ENCODE peak calls at places on chromosomes 5 and 9, in ten cellular contexts. K is HFF-Myc; G is NCI-H1092; N is heart left ventricle; B is stimulated activated naive B cell treated with anti-CD40 and anti-IgM and Interleukin-4, amounts not matched to agents 10 μg/mL and 1 μg/mL and 100 μg/mL, for 72 hours; W is lower leg skin; M is iris pigment epithelial cell; H is BE2C; A is stimulated activated CD4-positive, alpha-beta T cell treated with anti-CD3 and anti-CD28 coated beads, Interleukin-1b, Interleukin-23, amount 100 ng/mL, for 24 hours; S is T-cell. U is an unnamed sample.

GRCh38 chr9:110950041-110950645 is 88.1 kb downstream of the LPAR1 start:
- DNase-seq in K (no peak), G (no peak), N (no peak), B (no peak), W (no peak), M (peak; percentile 52), H (no peak), A (no peak), S (no peak), U (no peak)

GRCh38 chr5:4700082-4700481 is 440.0 kb upstream of the ADAMTS16 start:
- DNase-seq in K (no peak), G (peak; percentile 20), N (peak; percentile 39), B (no peak), W (peak; percentile 80), M (peak; percentile 41), H (peak; percentile 50), A (no peak), S (no peak), U (peak; percentile 45)

GRCh38 chr9:36217256-36217968 is 26.7 kb downstream of the CLTA start:
- DNase-seq in K (no peak), G (no peak), N (no peak), B (no peak), W (no peak), M (no peak), H (no peak), A (no peak), S (no peak), U (no peak)

GRCh38 chr5:113232667-113233066 is 202.1 kb downstream of the TSSK1B start:
- DNase-seq in K (no peak), G (no peak), N (peak; percentile 48), B (no peak), W (no peak), M (peak; percentile 38), H (no peak), A (no peak), S (no peak), U (no peak)

GRCh38 chr9:37163299-37163698 is 42.9 kb downstream of the ZCCHC7 start:
- DNase-seq in K (no peak), G (no peak), N (no peak), B (no peak), W (no peak), M (no peak), H (no peak), A (no peak), S (no peak), U (no peak)

GRCh38 chr5:68315679-68316271 is 100.2 kb downstream of the PIK3R1 start:
- DNase-seq in K (no peak), G (no peak), N (no peak), B (peak; percentile 62), W (no peak), M (no peak), H (no peak), A (peak; percentile 13), S (no peak), U (no peak)

GRCh38 chr9:114718801-114719221 is 36.8 kb upstream of the TEX48 start:
- DNase-seq in K (no peak), G (no peak), N (no peak), B (peak; percentile 79), W (no peak), M (no peak), H (no peak), A (peak; percentile 89), S (peak; percentile 60), U (no peak)

GRCh38 chr9:121663591-121663990 is 12.2 kb downstream of the DAB2IP start:
- DNase-seq in K (no peak), G (no peak), N (no peak), B (no peak), W (no peak), M (no peak), H (no peak), A (no peak), S (no peak), U (no peak)

GRCh38 chr9:137411260-137411659 is 11.7 kb downstream of the EXD3 start:
- DNase-seq in K (no peak), G (no peak), N (no peak), B (no peak), W (no peak), M (peak; percentile 43), H (no peak), A (no peak), S (no peak), U (no peak)

GRCh38 chr9:111900934-111901612 is 4.5 kb downstream of the UGCG start:
- DNase-seq in K (no peak), G (no peak), N (no peak), B (no peak), W (no peak), M (no peak), H (no peak), A (no peak), S (no peak), U (no peak)

GRCh38 chr9:93009337-93010015 is 49.0 kb upstream of the SUSD3 start:
- DNase-seq in K (no peak), G (peak; percentile 54), N (no peak), B (no peak), W (no peak), M (no peak), H (no peak), A (no peak), S (no peak), U (no peak)

GRCh38 chr5:8864053-8864452 is 681.8 kb downstream of the SEMA5A start:
- DNase-seq in K (no peak), G (no peak), N (no peak), B (no peak), W (no peak), M (peak; percentile 50), H (no peak), A (no peak), S (no peak), U (no peak)

GRCh38 chr9:124941689-124942561 is 1.0 kb upstream of the GOLGA1 start:
- DNase-seq in K (no peak), G (no peak), N (peak; percentile 54), B (peak; percentile 48), W (peak; percentile 36), M (peak; percentile 67), H (peak; percentile 55), A (peak; percentile 57), S (peak; percentile 73), U (peak; percentile 75)

GRCh38 chr5:35438288-35438687 is 179.4 kb upstream of the SPEF2 start:
- DNase-seq in K (no peak), G (no peak), N (no peak), B (no peak), W (no peak), M (no peak), H (no peak), A (no peak), S (no peak), U (no peak)

GRCh38 chr5:51997908-51998307 is 614.7 kb downstream of the ISL1 start:
- DNase-seq in K (no peak), G (no peak), N (no peak), B (no peak), W (no peak), M (no peak), H (peak; percentile 84), A (no peak), S (no peak), U (no peak)

GRCh38 chr5:151758141-151758429 is 346 bp downstream of the ATOX1 start:
- DNase-seq in K (no peak), G (no peak), N (peak; percentile 31), B (no peak), W (no peak), M (no peak), H (no peak), A (no peak), S (no peak), U (no peak)

GRCh38 chr5:134545070-134545868 is 19.8 kb downstream of the JADE2 start:
- DNase-seq in K (no peak), G (no peak), N (peak; percentile 73), B (no peak), W (no peak), M (no peak), H (no peak), A (no peak), S (no peak), U (peak; percentile 93)

GRCh38 chr9:122940603-122941559 is at the start of gene RABGAP1:
- DNase-seq in K (peak; percentile 90), G (peak; percentile 98), N (peak; percentile 99), B (peak; percentile 95), W (peak; percentile 98), M (peak; percentile 98), H (peak; percentile 100), A (peak; percentile 99), S (peak; percentile 97), U (peak; percentile 99)

GRCh38 chr9:76310577-76310976 is 83.6 kb downstream of the RFK start:
- DNase-seq in K (no peak), G (no peak), N (no peak), B (no peak), W (no peak), M (no peak), H (no peak), A (no peak), S (no peak), U (no peak)

GRCh38 chr9:137784046-137784445 is 93.5 kb upstream of the CACNA1B start:
- DNase-seq in K (no peak), G (no peak), N (no peak), B (no peak), W (no peak), M (peak; percentile 22), H (no peak), A (no peak), S (no peak), U (no peak)

GRCh38 chr9:137499858-137500661 is 40.9 kb upstream of the NSMF start:
- DNase-seq in K (no peak), G (no peak), N (no peak), B (no peak), W (no peak), M (no peak), H (no peak), A (no peak), S (no peak), U (no peak)

GRCh38 chr9:125744616-125745387 is 2.4 kb upstream of the PBX3 start:
- DNase-seq in K (no peak), G (no peak), N (no peak), B (no peak), W (no peak), M (peak; percentile 77), H (no peak), A (no peak), S (no peak), U (no peak)

GRCh38 chr9:121348321-121348720 is 21.7 kb downstream of the STOM start:
- DNase-seq in K (no peak), G (no peak), N (no peak), B (no peak), W (no peak), M (no peak), H (no peak), A (no peak), S (no peak), U (no peak)

GRCh38 chr5:59146729-59147128 is 563.9 kb downstream of the RAB3C start:
- DNase-seq in K (no peak), G (no peak), N (no peak), B (no peak), W (no peak), M (no peak), H (no peak), A (no peak), S (no peak), U (no peak)

GRCh38 chr5:174693697-174694400 is 30.5 kb upstream of the MSX2 start:
- DNase-seq in K (no peak), G (no peak), N (no peak), B (no peak), W (no peak), M (no peak), H (no peak), A (no peak), S (no peak), U (no peak)

GRCh38 chr9:68702493-68702892 is 2.5 kb upstream of the PIP5K1B start:
- DNase-seq in K (no peak), G (no peak), N (no peak), B (no peak), W (no peak), M (no peak), H (no peak), A (no peak), S (no peak), U (no peak)

GRCh38 chr5:31726952-31727351 is 88.0 kb downstream of the PDZD2 start:
- DNase-seq in K (no peak), G (no peak), N (no peak), B (no peak), W (no peak), M (no peak), H (no peak), A (no peak), S (no peak), U (no peak)

GRCh38 chr9:128895556-128895955 is 13.6 kb downstream of the LRRC8A start:
- DNase-seq in K (no peak), G (no peak), N (no peak), B (no peak), W (no peak), M (peak; percentile 43), H (no peak), A (no peak), S (no peak), U (no peak)